ENCODE peak calls at places on chromosomes 3 and 15, in ten cellular contexts. One of them, this sample, is unnamed.

GRCh38 chr3:138944842-138945645 is 1.9 kb downstream of the FOXL2 start:
- DNase-seq in A673: no peak
- DNase-seq in lower lobe of right lung: no peak
- DNase-seq in GM12865: no peak
- DNase-seq in choroid plexus epithelial cell: no peak
- DNase-seq in PC-3: no peak
- DNase-seq in Peyer's patch: no peak
- DNase-seq in cardiac muscle cell: no peak
- DNase-seq in glutamatergic neuron: peak; percentile 58
- DNase-seq in adrenal gland: peak; percentile 22
- DNase-seq in this sample: no peak

GRCh38 chr3:16400143-16400935 is 113.2 kb downstream of the RFTN1 start:
- DNase-seq in A673: no peak
- DNase-seq in lower lobe of right lung: no peak
- DNase-seq in GM12865: no peak
- DNase-seq in choroid plexus epithelial cell: peak; percentile 36
- DNase-seq in PC-3: no peak
- DNase-seq in Peyer's patch: no peak
- DNase-seq in cardiac muscle cell: no peak
- DNase-seq in glutamatergic neuron: no peak
- DNase-seq in adrenal gland: no peak
- DNase-seq in this sample: no peak

GRCh38 chr3:133880287-133880686 is 15.4 kb downstream of the RAB6B start:
- DNase-seq in A673: no peak
- DNase-seq in lower lobe of right lung: no peak
- DNase-seq in GM12865: peak; percentile 56
- DNase-seq in choroid plexus epithelial cell: no peak
- DNase-seq in PC-3: no peak
- DNase-seq in Peyer's patch: peak; percentile 38
- DNase-seq in cardiac muscle cell: no peak
- DNase-seq in glutamatergic neuron: no peak
- DNase-seq in adrenal gland: peak; percentile 24
- DNase-seq in this sample: no peak

GRCh38 chr3:129610276-129610675 is 3.8 kb upstream of the PLXND1 start:
- DNase-seq in A673: no peak
- DNase-seq in lower lobe of right lung: no peak
- DNase-seq in GM12865: no peak
- DNase-seq in choroid plexus epithelial cell: no peak
- DNase-seq in PC-3: no peak
- DNase-seq in Peyer's patch: no peak
- DNase-seq in cardiac muscle cell: no peak
- DNase-seq in glutamatergic neuron: no peak
- DNase-seq in adrenal gland: no peak
- DNase-seq in this sample: no peak

GRCh38 chr15:78361956-78362506 is 21.9 kb downstream of the CRABP1 start:
- DNase-seq in A673: no peak
- DNase-seq in lower lobe of right lung: no peak
- DNase-seq in GM12865: no peak
- DNase-seq in choroid plexus epithelial cell: no peak
- DNase-seq in PC-3: no peak
- DNase-seq in Peyer's patch: no peak
- DNase-seq in cardiac muscle cell: no peak
- DNase-seq in glutamatergic neuron: no peak
- DNase-seq in adrenal gland: no peak
- DNase-seq in this sample: no peak

GRCh38 chr3:59728509-59728908 is 678.7 kb upstream of the CFAP20DC start:
- DNase-seq in A673: no peak
- DNase-seq in lower lobe of right lung: no peak
- DNase-seq in GM12865: no peak
- DNase-seq in choroid plexus epithelial cell: no peak
- DNase-seq in PC-3: no peak
- DNase-seq in Peyer's patch: no peak
- DNase-seq in cardiac muscle cell: no peak
- DNase-seq in glutamatergic neuron: no peak
- DNase-seq in adrenal gland: no peak
- DNase-seq in this sample: no peak

GRCh38 chr15:75508741-75509532 is 57.4 kb upstream of the SIN3A start:
- DNase-seq in A673: peak; percentile 61
- DNase-seq in lower lobe of right lung: no peak
- DNase-seq in GM12865: peak; percentile 35
- DNase-seq in choroid plexus epithelial cell: peak; percentile 87
- DNase-seq in PC-3: peak; percentile 58
- DNase-seq in Peyer's patch: no peak
- DNase-seq in cardiac muscle cell: peak; percentile 72
- DNase-seq in glutamatergic neuron: no peak
- DNase-seq in adrenal gland: peak; percentile 39
- DNase-seq in this sample: no peak

GRCh38 chr15:40891810-40892448 is 2.3 kb upstream of the VPS18 start:
- DNase-seq in A673: peak; percentile 57
- DNase-seq in lower lobe of right lung: no peak
- DNase-seq in GM12865: peak; percentile 68
- DNase-seq in choroid plexus epithelial cell: peak; percentile 75
- DNase-seq in PC-3: peak; percentile 81
- DNase-seq in Peyer's patch: peak; percentile 83
- DNase-seq in cardiac muscle cell: peak; percentile 63
- DNase-seq in glutamatergic neuron: peak; percentile 63
- DNase-seq in adrenal gland: peak; percentile 60
- DNase-seq in this sample: no peak

GRCh38 chr3:100400424-100400781 is 486 bp downstream of the TOMM70 start:
- DNase-seq in A673: peak; percentile 43
- DNase-seq in lower lobe of right lung: no peak
- DNase-seq in GM12865: peak; percentile 59
- DNase-seq in choroid plexus epithelial cell: no peak
- DNase-seq in PC-3: peak; percentile 26
- DNase-seq in Peyer's patch: peak; percentile 53
- DNase-seq in cardiac muscle cell: peak; percentile 19
- DNase-seq in glutamatergic neuron: peak; percentile 49
- DNase-seq in adrenal gland: peak; percentile 22
- DNase-seq in this sample: peak; percentile 6

GRCh38 chr3:127390365-127391025 is 102.6 kb upstream of the PRR20G start:
- DNase-seq in A673: no peak
- DNase-seq in lower lobe of right lung: no peak
- DNase-seq in GM12865: no peak
- DNase-seq in choroid plexus epithelial cell: no peak
- DNase-seq in PC-3: no peak
- DNase-seq in Peyer's patch: no peak
- DNase-seq in cardiac muscle cell: no peak
- DNase-seq in glutamatergic neuron: no peak
- DNase-seq in adrenal gland: no peak
- DNase-seq in this sample: no peak

GRCh38 chr3:184727357-184728060 is 15.6 kb upstream of the MAGEF1 start:
- DNase-seq in A673: peak; percentile 75
- DNase-seq in lower lobe of right lung: no peak
- DNase-seq in GM12865: peak; percentile 56
- DNase-seq in choroid plexus epithelial cell: peak; percentile 72
- DNase-seq in PC-3: peak; percentile 78
- DNase-seq in Peyer's patch: peak; percentile 78
- DNase-seq in cardiac muscle cell: peak; percentile 82
- DNase-seq in glutamatergic neuron: peak; percentile 50
- DNase-seq in adrenal gland: peak; percentile 71
- DNase-seq in this sample: peak; percentile 58

DNA sequence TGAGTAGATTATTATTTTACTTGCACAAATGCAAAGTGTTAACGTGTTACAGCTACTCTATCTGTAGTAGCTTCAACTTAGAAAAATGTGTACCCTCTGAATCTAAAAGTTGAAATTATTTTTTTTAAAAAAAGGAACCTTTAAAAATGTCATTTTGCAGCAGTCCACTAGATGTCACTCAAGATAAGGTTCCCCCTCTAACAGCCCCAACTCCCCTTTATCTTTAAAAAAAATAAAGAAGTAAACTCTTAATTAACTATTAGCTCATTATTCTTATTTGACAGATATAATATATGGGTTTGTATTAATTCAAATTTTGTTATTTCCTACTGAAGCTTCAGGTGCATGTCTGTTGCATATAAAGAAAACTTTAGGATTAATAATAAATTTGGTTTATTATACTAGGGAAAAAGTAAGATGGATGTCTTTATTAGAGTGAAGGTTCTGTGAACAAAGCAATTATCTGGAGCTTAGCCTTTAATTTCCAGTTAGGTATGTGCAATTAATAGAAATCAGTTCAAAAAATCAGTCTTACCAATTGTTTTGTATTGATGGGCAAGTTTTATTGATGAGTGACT is 288.5 kb downstream of the VGLL3 start:
- DNase-seq in A673: peak; percentile 4
- DNase-seq in lower lobe of right lung: no peak
- DNase-seq in GM12865: peak; percentile 1
- DNase-seq in choroid plexus epithelial cell: peak; percentile 18
- DNase-seq in PC-3: peak; percentile 33
- DNase-seq in Peyer's patch: no peak
- DNase-seq in cardiac muscle cell: peak; percentile 0
- DNase-seq in glutamatergic neuron: no peak
- DNase-seq in adrenal gland: no peak
- DNase-seq in this sample: no peak
- TF ChIP-seq CTCF in A673: peak; percentile 71
- TF ChIP-seq CTCF in lower lobe of right lung: peak; percentile 33
- TF ChIP-seq CTCF in GM12865: peak; percentile 46
- TF ChIP-seq CTCF in choroid plexus epithelial cell: peak; percentile 63
- TF ChIP-seq CTCF in PC-3: peak; percentile 73
- TF ChIP-seq CTCF in Peyer's patch: no peak
- TF ChIP-seq CTCF in cardiac muscle cell: peak; percentile 35
- TF ChIP-seq CTCF in glutamatergic neuron: peak; percentile 71
- TF ChIP-seq CTCF in adrenal gland: no peak
- TF ChIP-seq CTCF in this sample: peak; percentile 72

GRCh38 chr15:89140595-89140994 is 52.3 kb downstream of the ABHD2 start:
- DNase-seq in A673: no peak
- DNase-seq in lower lobe of right lung: no peak
- DNase-seq in GM12865: no peak
- DNase-seq in choroid plexus epithelial cell: no peak
- DNase-seq in PC-3: no peak
- DNase-seq in Peyer's patch: no peak
- DNase-seq in cardiac muscle cell: no peak
- DNase-seq in glutamatergic neuron: no peak
- DNase-seq in adrenal gland: no peak
- DNase-seq in this sample: no peak

GRCh38 chr15:89141885-89142284 is 53.6 kb downstream of the ABHD2 start:
- DNase-seq in A673: no peak
- DNase-seq in lower lobe of right lung: no peak
- DNase-seq in GM12865: no peak
- DNase-seq in choroid plexus epithelial cell: no peak
- DNase-seq in PC-3: no peak
- DNase-seq in Peyer's patch: no peak
- DNase-seq in cardiac muscle cell: no peak
- DNase-seq in glutamatergic neuron: no peak
- DNase-seq in adrenal gland: no peak
- DNase-seq in this sample: no peak

GRCh38 chr15:89137926-89138325 is 49.7 kb downstream of the ABHD2 start:
- DNase-seq in A673: no peak
- DNase-seq in lower lobe of right lung: no peak
- DNase-seq in GM12865: no peak
- DNase-seq in choroid plexus epithelial cell: no peak
- DNase-seq in PC-3: no peak
- DNase-seq in Peyer's patch: no peak
- DNase-seq in cardiac muscle cell: no peak
- DNase-seq in glutamatergic neuron: no peak
- DNase-seq in adrenal gland: no peak
- DNase-seq in this sample: no peak

GRCh38 chr15:89138999-89139612 is 50.9 kb downstream of the ABHD2 start:
- DNase-seq in A673: no peak
- DNase-seq in lower lobe of right lung: no peak
- DNase-seq in GM12865: no peak
- DNase-seq in choroid plexus epithelial cell: no peak
- DNase-seq in PC-3: peak; percentile 27
- DNase-seq in Peyer's patch: no peak
- DNase-seq in cardiac muscle cell: no peak
- DNase-seq in glutamatergic neuron: no peak
- DNase-seq in adrenal gland: peak; percentile 42
- DNase-seq in this sample: no peak

DNA sequence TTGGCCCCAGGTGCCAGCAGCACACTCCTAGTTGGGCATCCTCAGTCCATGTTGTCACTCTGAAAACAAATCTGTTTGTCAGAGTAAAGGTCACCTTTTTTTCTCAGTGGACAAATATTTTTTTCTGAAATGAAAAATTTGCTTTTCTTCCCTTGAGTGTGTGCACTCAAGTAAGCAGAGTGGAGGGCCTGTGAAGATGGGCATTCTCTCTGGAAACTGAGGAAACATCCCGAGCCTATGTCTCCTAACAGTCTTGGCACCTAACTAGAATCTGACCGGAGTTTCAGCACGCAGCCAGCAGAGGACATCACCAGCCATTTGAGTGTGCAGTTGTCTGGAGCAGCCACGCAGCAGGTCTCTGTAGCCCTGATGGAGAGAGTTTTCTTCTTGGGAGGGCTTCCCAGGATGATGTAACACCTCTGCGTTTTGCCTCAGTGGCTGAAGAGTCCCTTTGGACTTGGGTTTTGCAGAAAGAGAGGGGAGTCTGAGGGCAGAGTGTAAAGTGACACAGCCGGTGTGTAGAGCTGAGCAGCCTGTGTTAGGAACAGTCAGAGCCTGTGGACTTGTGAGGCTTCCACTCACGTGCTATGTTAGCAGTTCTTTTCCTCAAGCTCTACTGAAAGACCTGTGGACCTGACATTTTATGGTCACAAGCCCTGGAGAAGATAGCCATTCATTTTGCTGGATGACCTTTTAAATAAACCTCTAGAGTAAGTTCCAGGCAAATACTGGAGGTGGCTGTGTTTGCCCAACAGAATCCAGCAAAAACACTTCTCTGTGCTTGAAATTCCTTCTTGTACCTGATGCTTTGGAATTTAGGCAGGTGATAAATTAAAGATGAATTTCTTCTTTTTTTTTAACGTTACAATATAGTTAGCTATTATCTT is 51.6 kb downstream of the ABHD2 start:
- DNase-seq in A673: peak; percentile 51
- DNase-seq in lower lobe of right lung: no peak
- DNase-seq in GM12865: no peak
- DNase-seq in choroid plexus epithelial cell: peak; percentile 42
- DNase-seq in PC-3: no peak
- DNase-seq in Peyer's patch: no peak
- DNase-seq in cardiac muscle cell: peak; percentile 51
- DNase-seq in glutamatergic neuron: peak; percentile 41
- DNase-seq in adrenal gland: no peak
- DNase-seq in this sample: no peak
- TF ChIP-seq CTCF in A673: peak; percentile 51
- TF ChIP-seq CTCF in lower lobe of right lung: no peak
- TF ChIP-seq CTCF in GM12865: no peak
- TF ChIP-seq CTCF in choroid plexus epithelial cell: peak; percentile 45
- TF ChIP-seq CTCF in PC-3: no peak
- TF ChIP-seq CTCF in Peyer's patch: no peak
- TF ChIP-seq CTCF in cardiac muscle cell: peak; percentile 33
- TF ChIP-seq CTCF in glutamatergic neuron: no peak
- TF ChIP-seq CTCF in adrenal gland: no peak
- TF ChIP-seq CTCF in this sample: peak; percentile 13

GRCh38 chr15:58438956-58439355 is 7.2 kb downstream of the LIPC start:
- DNase-seq in A673: peak; percentile 77
- DNase-seq in lower lobe of right lung: no peak
- DNase-seq in GM12865: peak; percentile 46
- DNase-seq in choroid plexus epithelial cell: peak; percentile 77
- DNase-seq in PC-3: peak; percentile 61
- DNase-seq in Peyer's patch: peak; percentile 70
- DNase-seq in cardiac muscle cell: peak; percentile 73
- DNase-seq in glutamatergic neuron: peak; percentile 29
- DNase-seq in adrenal gland: peak; percentile 23
- DNase-seq in this sample: peak; percentile 14
- TF ChIP-seq CTCF in A673: peak; percentile 69
- TF ChIP-seq CTCF in lower lobe of right lung: peak; percentile 33
- TF ChIP-seq CTCF in GM12865: peak; percentile 17
- TF ChIP-seq CTCF in choroid plexus epithelial cell: peak; percentile 54
- TF ChIP-seq CTCF in PC-3: peak; percentile 61
- TF ChIP-seq CTCF in Peyer's patch: peak; percentile 59
- TF ChIP-seq CTCF in cardiac muscle cell: peak; percentile 38
- TF ChIP-seq CTCF in glutamatergic neuron: peak; percentile 22
- TF ChIP-seq CTCF in adrenal gland: no peak
- TF ChIP-seq CTCF in this sample: peak; percentile 50

GRCh38 chr3:34534013-34534412 is 735.6 kb downstream of the PDCD6IP start:
- DNase-seq in A673: no peak
- DNase-seq in lower lobe of right lung: no peak
- DNase-seq in GM12865: no peak
- DNase-seq in choroid plexus epithelial cell: no peak
- DNase-seq in PC-3: no peak
- DNase-seq in Peyer's patch: no peak
- DNase-seq in cardiac muscle cell: no peak
- DNase-seq in glutamatergic neuron: no peak
- DNase-seq in adrenal gland: no peak
- DNase-seq in this sample: no peak
- TF ChIP-seq CTCF in A673: no peak
- TF ChIP-seq CTCF in lower lobe of right lung: no peak
- TF ChIP-seq CTCF in GM12865: no peak
- TF ChIP-seq CTCF in choroid plexus epithelial cell: no peak
- TF ChIP-seq CTCF in PC-3: no peak
- TF ChIP-seq CTCF in Peyer's patch: no peak
- TF ChIP-seq CTCF in cardiac muscle cell: no peak
- TF ChIP-seq CTCF in glutamatergic neuron: no peak
- TF ChIP-seq CTCF in adrenal gland: no peak
- TF ChIP-seq CTCF in this sample: no peak

This sample was measured in neural crest cell.